ENCODE peak calls at places on chromosomes 11 and 22, in six cellular contexts. F is retina; O is CD4-positive, CD25-positive, alpha-beta regulatory T cell; M is AG08396; N is GM06990; V is IMR-90. Q is an unnamed sample.

GRCh38 chr11:116052603-116053537 is 548.7 kb upstream of the CADM1 start:
- DNase-seq in O (no peak), F (no peak), V (no peak), N (no peak), M (no peak), Q (no peak)

GRCh38 chr11:104365676-104366075 is 201.7 kb upstream of the PDGFD start:
- DNase-seq in O (no peak), V (no peak), M (no peak), F (no peak), N (no peak), Q (no peak)

GRCh38 chr11:65078151-65078550 is 5.7 kb downstream of the CDCA5 start:
- DNase-seq in M (peak; percentile 43), F (no peak), N (no peak), O (peak; percentile 53), V (peak; percentile 17), Q (peak; percentile 68)

GRCh38 chr11:121212696-121213567 is 79.6 kb upstream of the SC5D start:
- DNase-seq in O (no peak), M (no peak), F (no peak), V (no peak), N (no peak), Q (no peak)

GRCh38 chr22:50705219-50705691 is 32.6 kb downstream of the SHANK3 start:
- DNase-seq in F (peak; percentile 87), O (no peak), N (no peak), V (peak; percentile 70), M (peak; percentile 56), Q (no peak)

GRCh38 chr11:35583126-35583525 is 35.1 kb upstream of the FJX1 start:
- DNase-seq in M (no peak), V (peak; percentile 56), F (no peak), O (no peak), N (no peak), Q (no peak)

GRCh38 chr11:59767212-59767611 is 12.0 kb downstream of the STX3 start:
- DNase-seq in F (no peak), V (no peak), O (no peak), M (no peak), N (no peak), Q (no peak)

GRCh38 chr11:126127898-126128297 is 65.2 kb upstream of the CDON start:
- DNase-seq in N (no peak), O (no peak), M (no peak), F (no peak), V (no peak), Q (no peak)

GRCh38 chr22:44815099-44816070 is 63.0 kb downstream of the ARHGAP8 start:
- DNase-seq in O (no peak), N (no peak), V (no peak), F (no peak), M (no peak), Q (no peak)

GRCh38 chr22:38462960-38463784 is 4.7 kb upstream of the KDELR3 start:
- DNase-seq in M (no peak), O (no peak), V (no peak), N (no peak), F (peak; percentile 83), Q (no peak)

GRCh38 chr22:37457093-37457893 is 28.9 kb downstream of the MFNG start:
- DNase-seq in O (peak; percentile 69), V (peak; percentile 48), M (peak; percentile 80), F (peak; percentile 86), N (peak; percentile 46), Q (peak; percentile 85)

GRCh38 chr11:36361901-36362391 is 65.9 kb downstream of the PRR5L start:
- DNase-seq in N (no peak), V (peak; percentile 85), O (no peak), F (no peak), M (peak; percentile 70), Q (no peak)

GRCh38 chr11:1673841-1674193 is 23.2 kb upstream of the KRTAP5-6 start:
- DNase-seq in M (no peak), O (no peak), N (no peak), F (no peak), V (no peak), Q (no peak)

GRCh38 chr11:133239530-133239929 is 292.8 kb downstream of the OPCML start:
- DNase-seq in N (no peak), V (no peak), F (no peak), M (no peak), O (no peak), Q (no peak)

GRCh38 chr11:1000357-1000982 is 36.0 kb downstream of the MUC6 start:
- DNase-seq in O (no peak), F (no peak), V (no peak), N (no peak), M (no peak), Q (no peak)

GRCh38 chr22:42074846-42075245 is 798 bp downstream of the PHETA2 start:
- DNase-seq in O (no peak), F (no peak), N (no peak), M (no peak), V (no peak), Q (no peak)

GRCh38 chr11:2443881-2444300 is 423 bp downstream of the TRPM5 start:
- DNase-seq in M (no peak), N (no peak), F (no peak), O (no peak), V (no peak), Q (no peak)

GRCh38 chr11:313787-314547 is at the start of gene IFITM1:
- DNase-seq in F (no peak), N (peak; percentile 82), O (no peak), V (peak; percentile 84), M (peak; percentile 73), Q (peak; percentile 89)

GRCh38 chr11:65890324-65891179 is at the start of gene CCDC85B:
- DNase-seq in O (peak; percentile 98), N (peak; percentile 100), F (peak; percentile 96), M (peak; percentile 94), V (peak; percentile 95), Q (peak; percentile 98)

GRCh38 chr11:1486054-1486825 is at the start of gene MOB2:
- DNase-seq in V (peak; percentile 4), O (no peak), M (peak; percentile 47), N (no peak), F (peak; percentile 49), Q (peak; percentile 55)

GRCh38 chr22:21866821-21867527 is 471 bp downstream of the MAPK1 start:
- DNase-seq in M (no peak), F (peak; percentile 79), N (peak; percentile 55), O (no peak), V (no peak), Q (no peak)

GRCh38 chr22:45112136-45112879 is 51.4 kb upstream of the NUP50 start:
- DNase-seq in O (no peak), V (peak; percentile 84), M (peak; percentile 62), N (no peak), F (no peak), Q (no peak)

GRCh38 chr11:12144306-12145174 is 34.1 kb downstream of the MICAL2 start:
- DNase-seq in V (no peak), O (no peak), N (no peak), F (no peak), M (no peak), Q (no peak)

GRCh38 chr11:134223066-134223465 is 701 bp downstream of the NCAPD3 start:
- DNase-seq in V (no peak), N (no peak), M (no peak), O (no peak), F (no peak), Q (no peak)

GRCh38 chr11:75490221-75491181 is 35.2 kb downstream of the GDPD5 start:
- DNase-seq in F (no peak), O (no peak), V (peak; percentile 32), N (no peak), M (no peak), Q (no peak)

Q was measured in GM13977.